ENCODE peak calls at places on chromosomes 12 and 14, in four cellular contexts. V is GM12891; K is activated CD8-positive, alpha-beta memory T cell treated with anti-CD3 and anti-CD28 coated beads for 48 hours; W is ELF-1. C is an unnamed sample.

GRCh38 chr12:60980558-60980957 is 1279.6 kb upstream of the USP15 start:
- DNase-seq in V (no peak), W (no peak), K (no peak), C (peak)

GRCh38 chr12:46998811-46999368 is 80.5 kb upstream of the PCED1B start:
- DNase-seq in K (no peak), W (no peak), V (no peak), C (no peak)

GRCh38 chr12:51012570-51013236 is 13.5 kb downstream of the SLC11A2 start:
- DNase-seq in K (no peak), W (no peak), V (no peak), C (no peak)

GRCh38 chr12:31506907-31507306 is 84.0 kb downstream of the DENND5B start:
- DNase-seq in V (no peak), K (no peak), W (peak), C (peak)

GRCh38 chr14:71438684-71439083 is 493.5 kb upstream of the RGS6 start:
- DNase-seq in V (no peak), K (no peak), W (no peak), C (no peak)

GRCh38 chr12:91896725-91897515 is 248.7 kb downstream of the BTG1 start:
- DNase-seq in V (no peak), K (no peak), W (no peak), C (no peak)

GRCh38 chr14:32576088-32576795 is 247.1 kb downstream of the AKAP6 start:
- DNase-seq in V (no peak), K (no peak), W (no peak), C (peak)

GRCh38 chr14:97458302-97459137 is 661.3 kb downstream of the VRK1 start:
- DNase-seq in W (peak), V (no peak), K (peak), C (peak)

GRCh38 chr12:113231275-113232231 is 10.3 kb downstream of the TPCN1 start:
- DNase-seq in K (no peak), W (peak), V (no peak), C (no peak)

GRCh38 chr12:65640489-65640901 is 183.8 kb upstream of the HMGA2 start:
- DNase-seq in W (no peak), K (no peak), V (no peak), C (no peak)

GRCh38 chr12:109777544-109777943 is 55.7 kb downstream of the TRPV4 start:
- DNase-seq in K (no peak), W (peak), V (no peak), C (no peak)

GRCh38 chr12:108720757-108721514 is 10.4 kb downstream of the CORO1C start:
- DNase-seq in V (no peak), W (peak), K (no peak), C (no peak)

GRCh38 chr12:108119126-108119973 is 9.7 kb upstream of the WSCD2 start:
- DNase-seq in V (no peak), W (no peak), K (no peak), C (no peak)

GRCh38 chr14:75053396-75054289 is 2.4 kb upstream of the MLH3 start:
- DNase-seq in W (no peak), K (no peak), V (no peak), C (no peak)

GRCh38 chr12:66170606-66171005 is 810 bp upstream of the TMBIM4 start:
- DNase-seq in K (no peak), V (no peak), W (no peak), C (no peak)

GRCh38 chr12:119446459-119446858 is 111.9 kb downstream of the CCDC60 start:
- DNase-seq in V (no peak), K (no peak), W (no peak), C (no peak)

GRCh38 chr14:76126066-76126465 is 25.7 kb upstream of the GPATCH2L start:
- DNase-seq in V (no peak), K (no peak), W (no peak), C (no peak)

GRCh38 chr14:64998455-64998931 is 11.8 kb downstream of the FNTB start:
- DNase-seq in W (no peak), K (no peak), V (no peak), C (no peak)

GRCh38 chr12:2248087-2248900 is 195.5 kb downstream of the CACNA1C start:
- DNase-seq in V (no peak), K (no peak), W (no peak), C (no peak)

GRCh38 chr12:14612250-14612649 is 44.6 kb upstream of the PLBD1 start:
- DNase-seq in W (no peak), V (no peak), K (no peak), C (no peak)

GRCh38 chr14:75427482-75428229 is at the start of gene JDP2:
- DNase-seq in V (peak), K (no peak), W (peak), C (peak)

GRCh38 chr12:95857151-95857550 is 1.6 kb upstream of the SNRPF start:
- DNase-seq in V (no peak), W (no peak), K (no peak), C (no peak)

GRCh38 chr14:55354500-55354899 is 57.1 kb downstream of the ATG14 start:
- DNase-seq in K (no peak), V (no peak), W (peak), C (peak)

GRCh38 chr12:39807043-39807442 is 187.4 kb upstream of the ABCD2 start:
- DNase-seq in W (peak), V (no peak), K (no peak), C (peak)

GRCh38 chr14:52351561-52352491 is 37.7 kb downstream of the PTGER2 start:
- DNase-seq in V (no peak), K (no peak), W (no peak), C (no peak)

GRCh38 chr12:49661191-49661590 is 37.8 kb downstream of the PRPF40B start:
- DNase-seq in W (no peak), K (no peak), V (peak), C (no peak)

GRCh38 chr12:96195845-96196451 is 1.8 kb downstream of the ELK3 start:
- DNase-seq in W (peak), K (no peak), V (no peak), C (peak)

GRCh38 chr12:19130224-19131019 is 889 bp downstream of the PLEKHA5 start:
- DNase-seq in W (peak), K (no peak), V (peak), C (peak)

GRCh38 chr14:91745329-91745728 is 13.4 kb upstream of the CATSPERB start:
- DNase-seq in W (no peak), K (no peak), V (no peak), C (no peak)

GRCh38 chr12:14961466-14962155 is at the start of gene ARHGDIB:
- DNase-seq in K (no peak), V (no peak), W (no peak), C (no peak)

GRCh38 chr12:100908501-100908900 is 113.9 kb downstream of the ANO4 start:
- DNase-seq in W (no peak), K (no peak), V (no peak), C (no peak)

GRCh38 chr14:22512106-22512814 is 76.8 kb downstream of the DAD1 start:
- DNase-seq in W (no peak), K (no peak), V (no peak), C (no peak)

GRCh38 chr12:94183702-94184379 is 35.5 kb downstream of the PLXNC1 start:
- DNase-seq in V (no peak), W (no peak), K (no peak), C (peak)

GRCh38 chr12:109773384-109774011 is 59.7 kb downstream of the TRPV4 start:
- DNase-seq in W (no peak), V (no peak), K (no peak), C (no peak)

GRCh38 chr12:6950944-6951540 is at the start of gene PTPN6:
- DNase-seq in W (no peak), V (no peak), K (no peak), C (no peak)

GRCh38 chr14:93962701-93963601 is 13.4 kb downstream of the ASB2 start:
- DNase-seq in K (no peak), V (peak), W (peak), C (no peak)

GRCh38 chr14:29999013-29999539 is 71.4 kb upstream of the PRKD1 start:
- DNase-seq in V (no peak), W (no peak), K (no peak), C (no peak)

GRCh38 chr12:25866586-25867378 is 91.7 kb upstream of the RASSF8 start:
- DNase-seq in W (peak), V (no peak), K (no peak), C (peak)

GRCh38 chr12:617304-617915 is 45.8 kb downstream of the NINJ2 start:
- DNase-seq in K (no peak), V (no peak), W (peak), C (no peak)

C was measured in neural progenitor cell.